ENCODE peak calls at places on chromosomes 13 and 19, in seven cellular contexts. One of them, this sample, is unnamed.

GRCh38 chr13:110938662-110939421 is 24.0 kb upstream of the ANKRD10 start:
- ATAC-seq in upper lobe of left lung: no peak
- ATAC-seq in HepG2: no peak
- ATAC-seq in Panc1: no peak
- ATAC-seq in HCT116: no peak
- ATAC-seq in K562: no peak
- ATAC-seq in GM23338: no peak
- ATAC-seq in this sample: no peak

GRCh38 chr13:28705734-28706133 is 13.0 kb downstream of the SLC46A3 start:
- ATAC-seq in upper lobe of left lung: peak; percentile 28
- ATAC-seq in HepG2: no peak
- ATAC-seq in Panc1: no peak
- ATAC-seq in HCT116: no peak
- ATAC-seq in K562: no peak
- ATAC-seq in GM23338: no peak
- ATAC-seq in this sample: no peak

GRCh38 chr13:97344250-97345175 is 89.5 kb upstream of the RAP2A start:
- ATAC-seq in upper lobe of left lung: peak; percentile 81
- ATAC-seq in HepG2: peak; percentile 87
- ATAC-seq in Panc1: peak; percentile 74
- ATAC-seq in HCT116: peak; percentile 95
- ATAC-seq in K562: peak; percentile 89
- ATAC-seq in GM23338: peak; percentile 61
- ATAC-seq in this sample: peak; percentile 67

GRCh38 chr13:33274264-33274663 is 11.3 kb downstream of the STARD13 start:
- ATAC-seq in upper lobe of left lung: no peak
- ATAC-seq in HepG2: no peak
- ATAC-seq in Panc1: no peak
- ATAC-seq in HCT116: no peak
- ATAC-seq in K562: no peak
- ATAC-seq in GM23338: no peak
- ATAC-seq in this sample: no peak

GRCh38 chr13:88704600-88705275 is 1033.6 kb downstream of the SLITRK5 start:
- ATAC-seq in upper lobe of left lung: no peak
- ATAC-seq in HepG2: no peak
- ATAC-seq in Panc1: no peak
- ATAC-seq in HCT116: no peak
- ATAC-seq in K562: no peak
- ATAC-seq in GM23338: no peak
- ATAC-seq in this sample: no peak

GRCh38 chr13:24212254-24212653 is 51.7 kb downstream of the SPATA13 start:
- ATAC-seq in upper lobe of left lung: no peak
- ATAC-seq in HepG2: no peak
- ATAC-seq in Panc1: no peak
- ATAC-seq in HCT116: no peak
- ATAC-seq in K562: no peak
- ATAC-seq in GM23338: no peak
- ATAC-seq in this sample: no peak

GRCh38 chr13:94776956-94777355 is 64.6 kb upstream of the SOX21 start:
- ATAC-seq in upper lobe of left lung: no peak
- ATAC-seq in HepG2: no peak
- ATAC-seq in Panc1: no peak
- ATAC-seq in HCT116: no peak
- ATAC-seq in K562: no peak
- ATAC-seq in GM23338: no peak
- ATAC-seq in this sample: no peak

GRCh38 chr13:73803997-73804396 is 330.2 kb downstream of the KLF12 start:
- ATAC-seq in upper lobe of left lung: no peak
- ATAC-seq in HepG2: no peak
- ATAC-seq in Panc1: no peak
- ATAC-seq in HCT116: peak; percentile 25
- ATAC-seq in K562: no peak
- ATAC-seq in GM23338: no peak
- ATAC-seq in this sample: no peak

GRCh38 chr13:96377835-96378234 is 287.9 kb downstream of the HS6ST3 start:
- ATAC-seq in upper lobe of left lung: no peak
- ATAC-seq in HepG2: no peak
- ATAC-seq in Panc1: no peak
- ATAC-seq in HCT116: no peak
- ATAC-seq in K562: no peak
- ATAC-seq in GM23338: no peak
- ATAC-seq in this sample: no peak

GRCh38 chr13:33545492-33545891 is 259.9 kb upstream of the STARD13 start:
- ATAC-seq in upper lobe of left lung: no peak
- ATAC-seq in HepG2: no peak
- ATAC-seq in Panc1: no peak
- ATAC-seq in HCT116: no peak
- ATAC-seq in K562: no peak
- ATAC-seq in GM23338: no peak
- ATAC-seq in this sample: no peak

GRCh38 chr13:98187862-98188261 is 10.8 kb upstream of the RNF113B start:
- ATAC-seq in upper lobe of left lung: no peak
- ATAC-seq in HepG2: no peak
- ATAC-seq in Panc1: no peak
- ATAC-seq in HCT116: no peak
- ATAC-seq in K562: no peak
- ATAC-seq in GM23338: no peak
- ATAC-seq in this sample: no peak

GRCh38 chr13:98308525-98308911 is 131.4 kb upstream of the RNF113B start:
- ATAC-seq in upper lobe of left lung: no peak
- ATAC-seq in HepG2: no peak
- ATAC-seq in Panc1: no peak
- ATAC-seq in HCT116: no peak
- ATAC-seq in K562: no peak
- ATAC-seq in GM23338: no peak
- ATAC-seq in this sample: no peak

GRCh38 chr13:39311619-39312018 is 273.4 kb downstream of the NHLRC3 start:
- ATAC-seq in upper lobe of left lung: no peak
- ATAC-seq in HepG2: no peak
- ATAC-seq in Panc1: no peak
- ATAC-seq in HCT116: no peak
- ATAC-seq in K562: no peak
- ATAC-seq in GM23338: no peak
- ATAC-seq in this sample: no peak

GRCh38 chr19:15285896-15286591 is 46.3 kb downstream of the BRD4 start:
- ATAC-seq in upper lobe of left lung: peak; percentile 9
- ATAC-seq in HepG2: no peak
- ATAC-seq in Panc1: no peak
- ATAC-seq in HCT116: no peak
- ATAC-seq in K562: peak; percentile 19
- ATAC-seq in GM23338: peak; percentile 38
- ATAC-seq in this sample: no peak

DNA sequence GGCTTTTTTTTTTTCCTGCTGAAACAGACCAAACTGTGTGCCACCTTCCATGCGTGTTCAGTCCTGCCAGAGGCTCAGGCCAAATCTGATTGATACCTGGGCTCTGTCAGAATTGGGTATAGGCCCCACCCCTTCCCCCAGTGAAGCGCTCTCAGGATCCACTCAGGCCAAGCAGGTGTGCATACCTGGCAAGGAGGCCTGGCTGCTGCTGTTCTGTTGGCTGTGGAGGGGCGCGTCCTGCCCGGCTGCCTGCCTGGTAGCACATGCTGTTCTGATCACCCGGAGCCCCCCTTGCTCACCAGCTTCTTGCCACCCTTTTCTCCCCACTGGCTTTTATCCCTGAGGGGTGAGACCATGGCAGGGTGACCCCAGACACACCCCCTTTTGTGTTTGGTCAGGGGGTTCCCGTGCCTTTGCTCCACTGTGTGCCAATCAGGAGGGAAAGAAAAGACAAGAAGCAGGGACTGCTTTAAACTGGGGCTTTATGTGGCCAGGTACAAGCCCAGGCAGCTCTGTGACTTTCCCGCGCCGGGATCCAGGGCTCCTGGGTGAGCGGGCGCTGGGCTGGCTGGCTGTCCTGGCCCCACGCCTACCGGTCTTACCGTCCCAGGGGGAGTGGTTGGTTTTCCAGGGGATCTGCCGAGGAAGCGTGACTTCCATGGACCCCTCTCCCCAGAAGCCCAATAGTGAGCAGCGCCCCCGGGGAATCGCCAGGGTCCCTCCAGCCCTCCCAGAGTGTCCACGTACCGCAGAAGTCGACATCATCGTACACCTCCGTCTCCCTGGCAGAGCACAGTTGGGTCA is 12.6 kb downstream of the PRAM1 start:
- ATAC-seq in upper lobe of left lung: no peak
- ATAC-seq in HepG2: peak; percentile 7
- ATAC-seq in Panc1: peak; percentile 35
- ATAC-seq in HCT116: peak; percentile 31
- ATAC-seq in K562: peak; percentile 26
- ATAC-seq in GM23338: peak; percentile 37
- ATAC-seq in this sample: no peak
- TF ChIP-seq POLR2AphosphoS5 in upper lobe of left lung: no peak
- TF ChIP-seq POLR2AphosphoS5 in HepG2: peak; percentile 14
- TF ChIP-seq POLR2AphosphoS5 in Panc1: no peak
- TF ChIP-seq POLR2AphosphoS5 in HCT116: no peak
- TF ChIP-seq POLR2AphosphoS5 in K562: no peak
- TF ChIP-seq POLR2AphosphoS5 in GM23338: no peak
- TF ChIP-seq POLR2AphosphoS5 in this sample: no peak

DNA sequence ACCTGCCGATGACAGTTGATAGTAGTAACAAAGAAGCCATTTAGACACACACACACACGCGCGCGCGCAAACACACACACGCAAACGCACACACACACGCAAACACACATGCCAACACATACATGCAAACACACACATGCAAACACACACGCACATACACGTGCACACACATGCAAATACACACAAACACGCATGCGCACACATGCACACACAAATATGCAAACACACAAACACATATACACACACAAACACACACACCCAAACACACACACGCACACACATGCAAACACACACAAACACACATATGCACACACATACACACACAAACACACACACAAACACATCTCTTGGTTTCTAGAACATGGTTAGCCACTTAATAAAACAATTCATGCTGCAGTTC is 50.1 kb downstream of the ZNF557 start:
- ATAC-seq in upper lobe of left lung: no peak
- ATAC-seq in HepG2: no peak
- ATAC-seq in Panc1: no peak
- ATAC-seq in HCT116: no peak
- ATAC-seq in K562: no peak
- ATAC-seq in GM23338: no peak
- ATAC-seq in this sample: no peak
- TF ChIP-seq POLR2AphosphoS5 in upper lobe of left lung: no peak
- TF ChIP-seq POLR2AphosphoS5 in HepG2: no peak
- TF ChIP-seq POLR2AphosphoS5 in Panc1: no peak
- TF ChIP-seq POLR2AphosphoS5 in HCT116: no peak
- TF ChIP-seq POLR2AphosphoS5 in K562: no peak
- TF ChIP-seq POLR2AphosphoS5 in GM23338: no peak
- TF ChIP-seq POLR2AphosphoS5 in this sample: no peak

GRCh38 chr19:18085702-18086457 is 854 bp downstream of the IL12RB1 start:
- ATAC-seq in upper lobe of left lung: no peak
- ATAC-seq in HepG2: no peak
- ATAC-seq in Panc1: no peak
- ATAC-seq in HCT116: peak; percentile 30
- ATAC-seq in K562: no peak
- ATAC-seq in GM23338: no peak
- ATAC-seq in this sample: no peak

GRCh38 chr19:18090545-18091216 is 3.9 kb upstream of the IL12RB1 start:
- ATAC-seq in upper lobe of left lung: peak; percentile 30
- ATAC-seq in HepG2: no peak
- ATAC-seq in Panc1: peak; percentile 56
- ATAC-seq in HCT116: no peak
- ATAC-seq in K562: peak; percentile 25
- ATAC-seq in GM23338: no peak
- ATAC-seq in this sample: no peak

GRCh38 chr19:18083929-18084684 is 2.6 kb downstream of the IL12RB1 start:
- ATAC-seq in upper lobe of left lung: no peak
- ATAC-seq in HepG2: no peak
- ATAC-seq in Panc1: no peak
- ATAC-seq in HCT116: no peak
- ATAC-seq in K562: no peak
- ATAC-seq in GM23338: no peak
- ATAC-seq in this sample: no peak

GRCh38 chr19:18089726-18090125 is 3.0 kb upstream of the IL12RB1 start:
- ATAC-seq in upper lobe of left lung: no peak
- ATAC-seq in HepG2: no peak
- ATAC-seq in Panc1: no peak
- ATAC-seq in HCT116: no peak
- ATAC-seq in K562: no peak
- ATAC-seq in GM23338: no peak
- ATAC-seq in this sample: no peak

DNA sequence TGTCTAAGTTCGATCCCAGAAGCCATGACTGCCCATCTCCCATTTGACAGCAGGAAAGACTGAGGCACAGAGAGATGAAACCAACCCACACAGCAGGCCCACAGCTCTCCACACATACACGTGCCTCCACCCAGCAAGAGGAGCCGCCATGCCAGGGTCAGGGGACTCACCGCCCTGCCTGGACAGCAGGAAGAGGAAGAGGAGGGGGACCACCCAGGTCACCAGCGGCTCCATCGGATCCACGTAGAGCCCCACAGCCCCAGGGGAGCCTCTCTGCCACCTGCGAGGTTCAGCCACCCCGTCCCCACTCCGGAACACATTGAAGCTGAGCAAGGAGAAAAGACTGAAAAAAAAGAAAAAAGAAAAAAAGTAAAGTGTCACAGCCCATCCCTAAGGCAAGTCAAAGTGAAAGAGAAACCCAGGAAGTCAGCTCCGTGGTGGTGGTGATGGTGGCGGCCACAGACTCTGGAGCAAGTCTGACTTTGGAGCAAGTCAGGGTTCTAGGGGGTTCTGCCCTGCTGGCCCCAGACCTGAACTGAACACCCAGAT is at the start of gene IL12RB1:
- ATAC-seq in upper lobe of left lung: peak; percentile 54
- ATAC-seq in HepG2: peak; percentile 57
- ATAC-seq in Panc1: peak; percentile 38
- ATAC-seq in HCT116: no peak
- ATAC-seq in K562: peak; percentile 53
- ATAC-seq in GM23338: no peak
- ATAC-seq in this sample: no peak
- TF ChIP-seq POLR2AphosphoS5 in upper lobe of left lung: no peak
- TF ChIP-seq POLR2AphosphoS5 in HepG2: no peak
- TF ChIP-seq POLR2AphosphoS5 in Panc1: no peak
- TF ChIP-seq POLR2AphosphoS5 in HCT116: no peak
- TF ChIP-seq POLR2AphosphoS5 in K562: no peak
- TF ChIP-seq POLR2AphosphoS5 in GM23338: no peak
- TF ChIP-seq POLR2AphosphoS5 in this sample: no peak

GRCh38 chr13:29852464-29853054 is 2.1 kb upstream of the UBL3 start:
- ATAC-seq in upper lobe of left lung: no peak
- ATAC-seq in HepG2: no peak
- ATAC-seq in Panc1: no peak
- ATAC-seq in HCT116: no peak
- ATAC-seq in K562: no peak
- ATAC-seq in GM23338: no peak
- ATAC-seq in this sample: no peak

GRCh38 chr13:29847501-29847983 is 2.9 kb downstream of the UBL3 start:
- ATAC-seq in upper lobe of left lung: no peak
- ATAC-seq in HepG2: peak; percentile 21
- ATAC-seq in Panc1: peak; percentile 34
- ATAC-seq in HCT116: no peak
- ATAC-seq in K562: no peak
- ATAC-seq in GM23338: no peak
- ATAC-seq in this sample: no peak

GRCh38 chr13:29850213-29850898 is at the start of gene UBL3:
- ATAC-seq in upper lobe of left lung: peak; percentile 96
- ATAC-seq in HepG2: peak; percentile 85
- ATAC-seq in Panc1: peak; percentile 91
- ATAC-seq in HCT116: peak; percentile 88
- ATAC-seq in K562: peak; percentile 96
- ATAC-seq in GM23338: peak; percentile 82
- ATAC-seq in this sample: peak; percentile 97

GRCh38 chr13:29849071-29849541 is 1.3 kb downstream of the UBL3 start:
- ATAC-seq in upper lobe of left lung: peak; percentile 22
- ATAC-seq in HepG2: peak; percentile 18
- ATAC-seq in Panc1: no peak
- ATAC-seq in HCT116: no peak
- ATAC-seq in K562: no peak
- ATAC-seq in GM23338: no peak
- ATAC-seq in this sample: no peak

GRCh38 chr13:29849731-29850212 is 645 bp downstream of the UBL3 start:
- ATAC-seq in upper lobe of left lung: peak; percentile 60
- ATAC-seq in HepG2: peak; percentile 72
- ATAC-seq in Panc1: peak; percentile 50
- ATAC-seq in HCT116: peak; percentile 43
- ATAC-seq in K562: peak; percentile 76
- ATAC-seq in GM23338: peak; percentile 54
- ATAC-seq in this sample: peak; percentile 57
- TF ChIP-seq POLR2AphosphoS5 in upper lobe of left lung: peak; percentile 23
- TF ChIP-seq POLR2AphosphoS5 in HepG2: no peak
- TF ChIP-seq POLR2AphosphoS5 in Panc1: no peak
- TF ChIP-seq POLR2AphosphoS5 in HCT116: no peak
- TF ChIP-seq POLR2AphosphoS5 in K562: no peak
- TF ChIP-seq POLR2AphosphoS5 in GM23338: no peak
- TF ChIP-seq POLR2AphosphoS5 in this sample: peak; percentile 15